ENCODE peak calls at places on chromosome 6, in six cellular contexts. P is K562, C is GM23338, X is GM12878, Q is WTC11, U is H1. D is an unnamed sample.

GRCh38 chr6:13478525-13478962 is 8.9 kb downstream of the GFOD1 start:
- DNase-seq in P (no peak), C (no peak), X (no peak), Q (no peak), U (no peak), D (no peak)

GRCh38 chr6:108578595-108579038 is 17.9 kb downstream of the FOXO3 start:
- DNase-seq in P (peak; percentile 64), C (no peak), X (no peak), Q (no peak), U (no peak), D (no peak)

GRCh38 chr6:2839195-2839981 is 2.3 kb downstream of the SERPINB1 start:
- DNase-seq in P (no peak), C (no peak), X (no peak), Q (no peak), U (no peak), D (peak; percentile 98)

GRCh38 chr6:154732824-154733609 is at the start of gene SCAF8:
- DNase-seq in P (peak; percentile 88), C (peak; percentile 84), X (peak; percentile 23), Q (peak; percentile 78), U (peak; percentile 34), D (peak; percentile 73)

GRCh38 chr6:109028439-109028838 is 66.2 kb downstream of the SESN1 start:
- DNase-seq in P (no peak), C (no peak), X (no peak), Q (no peak), U (no peak), D (no peak)

GRCh38 chr6:129501401-129502051 is 208.5 kb downstream of the ARHGAP18 start:
- DNase-seq in P (peak; percentile 70), C (peak; percentile 34), X (no peak), Q (no peak), U (no peak), D (peak; percentile 79)

GRCh38 chr6:9131616-9132015 is 696.3 kb upstream of the SLC35B3 start:
- DNase-seq in P (no peak), C (peak; percentile 12), X (no peak), Q (no peak), U (no peak), D (no peak)

GRCh38 chr6:36252005-36252404 is 17.9 kb upstream of the PNPLA1 start:
- DNase-seq in P (no peak), C (no peak), X (no peak), Q (no peak), U (no peak), D (no peak)

GRCh38 chr6:143059616-143060353 is 904 bp upstream of the AIG1 start:
- DNase-seq in P (peak; percentile 16), C (peak; percentile 36), X (no peak), Q (no peak), U (no peak), D (peak; percentile 97)

GRCh38 chr6:36642913-36643817 is 35.3 kb upstream of the CDKN1A start:
- DNase-seq in P (no peak), C (no peak), X (no peak), Q (no peak), U (no peak), D (peak; percentile 88)

GRCh38 chr6:29886686-29887085 is 55.6 kb upstream of the HLA-A start:
- DNase-seq in P (no peak), C (no peak), X (no peak), Q (no peak), U (no peak), D (no peak)

GRCh38 chr6:29892696-29893095 is 49.6 kb upstream of the HLA-A start:
- DNase-seq in P (no peak), C (no peak), X (no peak), Q (no peak), U (no peak), D (no peak)

GRCh38 chr6:29884261-29884660 is 56.6 kb downstream of the HLA-G start:
- DNase-seq in P (no peak), C (no peak), X (no peak), Q (no peak), U (no peak), D (no peak)

GRCh38 chr6:29887819-29888581 is 54.3 kb upstream of the HLA-A start:
- DNase-seq in P (no peak), C (peak; percentile 85), X (peak; percentile 25), Q (peak; percentile 71), U (no peak), D (no peak)

DNA sequence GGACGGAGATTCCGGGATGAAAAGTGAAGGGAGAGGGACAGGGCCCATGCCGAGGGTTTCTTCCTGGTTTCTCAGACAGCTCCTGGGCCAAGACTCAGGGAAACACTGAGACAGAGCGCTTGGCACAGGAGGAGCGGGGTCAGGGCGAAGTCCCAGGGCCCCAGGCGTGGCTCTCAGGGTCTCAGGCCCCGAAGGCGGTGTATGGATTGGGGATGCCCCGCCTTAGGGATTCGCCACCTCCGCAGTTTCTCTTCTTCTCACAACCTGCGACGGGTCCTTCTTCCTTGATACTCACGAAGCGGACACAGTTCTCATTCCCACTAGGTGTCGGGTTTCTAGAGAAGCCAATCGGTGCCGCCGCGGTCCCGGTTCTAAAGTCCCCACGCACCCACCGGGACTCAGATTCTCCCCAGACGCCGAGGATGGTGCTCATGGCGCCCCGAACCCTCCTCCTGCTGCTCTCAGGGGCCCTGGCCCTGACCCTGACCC is 55.0 kb upstream of the HLA-A start:
- DNase-seq in P (no peak), C (peak; percentile 67), X (no peak), Q (peak; percentile 52), U (no peak), D (no peak)
- TF ChIP-seq CREB1 in P (no peak), C (no peak), X (peak; percentile 11), Q (no peak), U (no peak), D (no peak)

GRCh38 chr6:45388328-45388727 is 10.6 kb upstream of the SUPT3H start:
- DNase-seq in P (no peak), C (peak; percentile 20), X (no peak), Q (no peak), U (no peak), D (no peak)
- TF ChIP-seq CREB1 in P (no peak), C (no peak), X (no peak), Q (no peak), U (no peak), D (no peak)

DNA sequence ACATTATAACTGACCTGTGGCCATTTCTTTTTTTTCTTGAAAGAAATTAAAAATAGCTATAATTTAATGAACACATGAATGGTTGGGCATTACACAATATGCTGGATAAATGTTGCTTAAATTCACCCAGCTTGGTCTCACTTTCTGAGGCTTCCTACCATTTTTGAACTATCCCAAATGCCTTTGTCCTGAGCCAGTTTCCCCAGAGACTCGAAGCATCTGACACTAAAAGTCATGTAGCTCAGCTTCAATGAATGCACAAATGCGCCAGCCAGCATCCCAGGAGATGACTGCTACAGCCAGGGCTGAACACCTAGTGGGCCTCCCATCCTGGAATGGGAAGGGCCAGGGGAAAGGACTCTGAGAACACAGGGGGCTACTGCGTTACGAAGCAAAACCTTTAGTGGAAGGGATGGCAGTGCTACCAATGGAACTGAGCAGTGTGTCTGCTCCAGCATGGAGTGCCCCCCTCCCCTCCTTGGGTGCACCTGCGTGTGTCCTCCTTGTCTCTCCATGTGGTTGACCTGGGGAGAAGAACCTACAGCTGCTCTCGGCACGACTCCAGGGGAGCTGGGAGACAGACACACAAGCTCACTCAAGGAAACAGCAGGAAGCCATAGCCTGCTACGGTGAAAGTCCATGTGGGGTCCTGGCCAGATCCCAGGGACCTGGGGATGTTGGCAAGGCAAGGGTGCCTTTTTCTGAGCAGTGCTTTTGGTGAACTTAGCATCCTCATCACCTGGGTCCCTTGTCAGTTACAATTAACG is 60.9 kb downstream of the IRF4 start:
- DNase-seq in P (no peak), C (no peak), X (no peak), Q (no peak), U (no peak), D (no peak)
- TF ChIP-seq CREB1 in P (no peak), C (no peak), X (no peak), Q (no peak), U (no peak), D (no peak)

DNA sequence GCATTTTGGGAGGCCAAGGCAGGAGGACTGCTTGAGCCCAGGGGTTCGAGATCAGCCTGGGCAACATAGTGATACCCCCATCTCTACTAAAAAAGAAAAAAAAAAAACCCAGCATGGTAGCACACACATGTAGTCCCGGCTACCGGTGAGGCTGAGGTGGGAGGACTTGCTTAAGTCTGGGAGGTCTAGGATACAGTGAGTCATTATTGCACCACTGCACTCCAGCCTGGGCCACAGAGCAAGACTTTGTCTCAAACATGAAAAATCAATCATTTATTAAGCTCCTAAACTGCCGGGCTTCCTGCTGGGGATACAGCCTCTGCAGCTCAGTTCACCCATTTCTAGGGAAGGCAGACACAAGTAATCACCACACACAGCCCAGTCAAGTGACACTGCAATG is 7.3 kb upstream of the USP45 start:
- DNase-seq in P (no peak), C (no peak), X (no peak), Q (no peak), U (no peak), D (peak; percentile 72)
- TF ChIP-seq CREB1 in P (no peak), C (no peak), X (no peak), Q (no peak), U (no peak), D (no peak)

DNA sequence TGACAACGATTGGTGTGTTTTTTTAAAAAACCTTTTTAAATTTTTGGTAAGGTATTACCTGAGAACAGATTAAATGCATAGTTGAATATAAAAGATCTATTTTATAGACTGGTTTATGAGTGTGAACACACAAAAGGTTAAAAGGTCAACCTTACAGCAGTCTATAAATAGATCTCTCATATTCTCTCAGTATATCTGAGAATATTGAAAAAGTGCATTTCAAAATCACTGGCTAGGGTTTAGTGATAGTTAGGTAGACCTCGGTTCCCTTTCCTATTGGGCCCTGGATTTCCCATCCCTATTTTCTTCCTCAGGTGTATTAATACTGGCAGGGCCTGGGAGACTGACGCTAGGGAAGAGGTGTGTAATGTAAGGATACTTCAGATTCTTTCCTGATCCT is 723 bp upstream of the ZNF451 start:
- DNase-seq in P (no peak), C (no peak), X (no peak), Q (no peak), U (no peak), D (no peak)
- TF ChIP-seq CREB1 in P (no peak), C (no peak), X (no peak), Q (no peak), U (no peak), D (no peak)

DNA sequence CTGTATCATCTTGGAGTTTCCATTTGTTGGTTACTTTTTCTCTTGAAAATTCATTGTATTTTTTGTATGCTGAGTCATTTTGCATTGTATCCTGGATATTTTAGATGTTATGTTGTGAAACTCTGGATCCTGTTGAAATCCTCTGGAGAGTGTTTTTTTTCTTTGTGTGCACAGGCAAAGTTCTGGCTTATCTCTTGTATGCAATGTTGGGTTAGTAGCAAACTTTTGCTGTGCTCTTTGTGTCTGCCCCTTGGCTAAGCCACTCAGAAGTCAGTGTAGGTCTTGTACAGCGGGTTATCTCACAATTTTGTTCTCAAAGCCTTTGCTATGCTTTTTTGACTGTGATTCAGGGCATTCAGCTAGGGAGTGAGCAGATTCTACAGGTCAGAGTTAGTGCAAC is 29.1 kb upstream of the LMBRD1 start:
- DNase-seq in P (no peak), C (no peak), X (no peak), Q (no peak), U (no peak), D (peak; percentile 67)
- TF ChIP-seq CREB1 in P (no peak), C (no peak), X (no peak), Q (no peak), U (no peak), D (no peak)

GRCh38 chr6:132085731-132086130 is 134.6 kb upstream of the CCN2 start:
- DNase-seq in P (no peak), C (no peak), X (no peak), Q (no peak), U (no peak), D (no peak)
- TF ChIP-seq CREB1 in P (no peak), C (no peak), X (no peak), Q (no peak), U (no peak), D (no peak)